ENCODE peak calls at places on chromosomes 6 and 20, in seven cellular contexts. One of them, this sample, is unnamed.

GRCh38 chr20:45867811-45868176 is 10.4 kb downstream of the ZSWIM3 start:
- DNase-seq in KG1: no peak
- DNase-seq in C1 segment of cervical spinal cord: no peak
- DNase-seq in fibroblast of mammary gland: peak; percentile 47
- DNase-seq in activated CD8-positive, alpha-beta T cell treated with anti-CD3 and anti-CD28 coated beads, Interleukin-2, amount 10 ng/mL, durations not matched to agents 7 days and 5 days: no peak
- DNase-seq in GM10248: no peak
- DNase-seq in substantia nigra: no peak
- DNase-seq in this sample: no peak

GRCh38 chr20:20561172-20561571 is 151.3 kb downstream of the RALGAPA2 start:
- DNase-seq in substantia nigra: no peak
- DNase-seq in activated CD8-positive, alpha-beta T cell treated with anti-CD3 and anti-CD28 coated beads, Interleukin-2, amount 10 ng/mL, durations not matched to agents 7 days and 5 days: no peak
- DNase-seq in KG1: no peak
- DNase-seq in fibroblast of mammary gland: no peak
- DNase-seq in C1 segment of cervical spinal cord: no peak
- DNase-seq in GM10248: no peak
- DNase-seq in this sample: no peak

GRCh38 chr6:116801971-116802370 is 26.9 kb downstream of the GPRC6A start:
- DNase-seq in activated CD8-positive, alpha-beta T cell treated with anti-CD3 and anti-CD28 coated beads, Interleukin-2, amount 10 ng/mL, durations not matched to agents 7 days and 5 days: no peak
- DNase-seq in substantia nigra: no peak
- DNase-seq in C1 segment of cervical spinal cord: no peak
- DNase-seq in GM10248: no peak
- DNase-seq in KG1: no peak
- DNase-seq in fibroblast of mammary gland: no peak
- DNase-seq in this sample: no peak

GRCh38 chr6:30814137-30815084 is 69.9 kb upstream of the DDR1 start:
- DNase-seq in KG1: no peak
- DNase-seq in activated CD8-positive, alpha-beta T cell treated with anti-CD3 and anti-CD28 coated beads, Interleukin-2, amount 10 ng/mL, durations not matched to agents 7 days and 5 days: peak; percentile 62
- DNase-seq in substantia nigra: no peak
- DNase-seq in C1 segment of cervical spinal cord: no peak
- DNase-seq in GM10248: no peak
- DNase-seq in fibroblast of mammary gland: peak; percentile 78
- DNase-seq in this sample: no peak

GRCh38 chr6:52598123-52598823 is 21.4 kb upstream of the TRAM2 start:
- DNase-seq in KG1: no peak
- DNase-seq in GM10248: no peak
- DNase-seq in activated CD8-positive, alpha-beta T cell treated with anti-CD3 and anti-CD28 coated beads, Interleukin-2, amount 10 ng/mL, durations not matched to agents 7 days and 5 days: peak; percentile 50
- DNase-seq in fibroblast of mammary gland: peak; percentile 86
- DNase-seq in substantia nigra: peak; percentile 32
- DNase-seq in C1 segment of cervical spinal cord: peak; percentile 27
- DNase-seq in this sample: no peak

GRCh38 chr6:122649701-122650100 is 39.5 kb downstream of the PKIB start:
- DNase-seq in C1 segment of cervical spinal cord: no peak
- DNase-seq in GM10248: no peak
- DNase-seq in KG1: no peak
- DNase-seq in fibroblast of mammary gland: peak; percentile 61
- DNase-seq in activated CD8-positive, alpha-beta T cell treated with anti-CD3 and anti-CD28 coated beads, Interleukin-2, amount 10 ng/mL, durations not matched to agents 7 days and 5 days: no peak
- DNase-seq in substantia nigra: no peak
- DNase-seq in this sample: no peak

GRCh38 chr20:8535403-8536003 is 403.4 kb downstream of the PLCB1 start:
- DNase-seq in substantia nigra: no peak
- DNase-seq in C1 segment of cervical spinal cord: no peak
- DNase-seq in GM10248: no peak
- DNase-seq in KG1: no peak
- DNase-seq in fibroblast of mammary gland: peak; percentile 20
- DNase-seq in activated CD8-positive, alpha-beta T cell treated with anti-CD3 and anti-CD28 coated beads, Interleukin-2, amount 10 ng/mL, durations not matched to agents 7 days and 5 days: no peak
- DNase-seq in this sample: no peak

GRCh38 chr20:45781391-45781931 is 10.2 kb downstream of the WFDC3 start:
- DNase-seq in fibroblast of mammary gland: peak; percentile 97
- DNase-seq in C1 segment of cervical spinal cord: no peak
- DNase-seq in GM10248: no peak
- DNase-seq in substantia nigra: no peak
- DNase-seq in activated CD8-positive, alpha-beta T cell treated with anti-CD3 and anti-CD28 coated beads, Interleukin-2, amount 10 ng/mL, durations not matched to agents 7 days and 5 days: no peak
- DNase-seq in KG1: no peak
- DNase-seq in this sample: no peak

GRCh38 chr6:380234-381218 is 11.0 kb upstream of the IRF4 start:
- DNase-seq in C1 segment of cervical spinal cord: no peak
- DNase-seq in activated CD8-positive, alpha-beta T cell treated with anti-CD3 and anti-CD28 coated beads, Interleukin-2, amount 10 ng/mL, durations not matched to agents 7 days and 5 days: no peak
- DNase-seq in substantia nigra: no peak
- DNase-seq in fibroblast of mammary gland: no peak
- DNase-seq in KG1: no peak
- DNase-seq in GM10248: no peak
- DNase-seq in this sample: no peak

GRCh38 chr6:37594895-37595294 is 95.2 kb upstream of the CCDC167 start:
- DNase-seq in substantia nigra: no peak
- DNase-seq in fibroblast of mammary gland: no peak
- DNase-seq in KG1: no peak
- DNase-seq in GM10248: no peak
- DNase-seq in activated CD8-positive, alpha-beta T cell treated with anti-CD3 and anti-CD28 coated beads, Interleukin-2, amount 10 ng/mL, durations not matched to agents 7 days and 5 days: no peak
- DNase-seq in C1 segment of cervical spinal cord: no peak
- DNase-seq in this sample: no peak

GRCh38 chr6:54073487-54073886 is 37.8 kb upstream of the MLIP start:
- DNase-seq in C1 segment of cervical spinal cord: no peak
- DNase-seq in substantia nigra: no peak
- DNase-seq in activated CD8-positive, alpha-beta T cell treated with anti-CD3 and anti-CD28 coated beads, Interleukin-2, amount 10 ng/mL, durations not matched to agents 7 days and 5 days: no peak
- DNase-seq in fibroblast of mammary gland: no peak
- DNase-seq in GM10248: no peak
- DNase-seq in KG1: no peak
- DNase-seq in this sample: no peak

GRCh38 chr6:55886185-55886836 is 10.9 kb upstream of the BMP5 start:
- DNase-seq in C1 segment of cervical spinal cord: no peak
- DNase-seq in GM10248: no peak
- DNase-seq in activated CD8-positive, alpha-beta T cell treated with anti-CD3 and anti-CD28 coated beads, Interleukin-2, amount 10 ng/mL, durations not matched to agents 7 days and 5 days: no peak
- DNase-seq in substantia nigra: no peak
- DNase-seq in fibroblast of mammary gland: peak; percentile 43
- DNase-seq in KG1: no peak
- DNase-seq in this sample: no peak

GRCh38 chr6:138371720-138372119 is 6.0 kb upstream of the SMIM28 start:
- DNase-seq in activated CD8-positive, alpha-beta T cell treated with anti-CD3 and anti-CD28 coated beads, Interleukin-2, amount 10 ng/mL, durations not matched to agents 7 days and 5 days: no peak
- DNase-seq in fibroblast of mammary gland: peak; percentile 32
- DNase-seq in GM10248: no peak
- DNase-seq in KG1: no peak
- DNase-seq in C1 segment of cervical spinal cord: no peak
- DNase-seq in substantia nigra: no peak
- DNase-seq in this sample: no peak

GRCh38 chr6:25681848-25682247 is 29.8 kb downstream of the SCGN start:
- DNase-seq in activated CD8-positive, alpha-beta T cell treated with anti-CD3 and anti-CD28 coated beads, Interleukin-2, amount 10 ng/mL, durations not matched to agents 7 days and 5 days: no peak
- DNase-seq in C1 segment of cervical spinal cord: no peak
- DNase-seq in GM10248: no peak
- DNase-seq in fibroblast of mammary gland: no peak
- DNase-seq in substantia nigra: no peak
- DNase-seq in KG1: no peak
- DNase-seq in this sample: no peak

GRCh38 chr6:82072113-82072512 is 175.4 kb downstream of the IBTK start:
- DNase-seq in KG1: no peak
- DNase-seq in C1 segment of cervical spinal cord: no peak
- DNase-seq in fibroblast of mammary gland: no peak
- DNase-seq in substantia nigra: no peak
- DNase-seq in GM10248: no peak
- DNase-seq in activated CD8-positive, alpha-beta T cell treated with anti-CD3 and anti-CD28 coated beads, Interleukin-2, amount 10 ng/mL, durations not matched to agents 7 days and 5 days: no peak
- DNase-seq in this sample: no peak

GRCh38 chr20:38304845-38305447 is 990 bp downstream of the BPI start:
- DNase-seq in C1 segment of cervical spinal cord: no peak
- DNase-seq in GM10248: peak; percentile 47
- DNase-seq in KG1: no peak
- DNase-seq in substantia nigra: peak; percentile 44
- DNase-seq in fibroblast of mammary gland: peak; percentile 44
- DNase-seq in activated CD8-positive, alpha-beta T cell treated with anti-CD3 and anti-CD28 coated beads, Interleukin-2, amount 10 ng/mL, durations not matched to agents 7 days and 5 days: peak; percentile 36
- DNase-seq in this sample: no peak

GRCh38 chr6:44216677-44217331 is at the start of gene MYMX:
- DNase-seq in fibroblast of mammary gland: no peak
- DNase-seq in C1 segment of cervical spinal cord: no peak
- DNase-seq in GM10248: no peak
- DNase-seq in substantia nigra: no peak
- DNase-seq in KG1: no peak
- DNase-seq in activated CD8-positive, alpha-beta T cell treated with anti-CD3 and anti-CD28 coated beads, Interleukin-2, amount 10 ng/mL, durations not matched to agents 7 days and 5 days: no peak
- DNase-seq in this sample: no peak

GRCh38 chr6:166541876-166542579 is 44.5 kb downstream of the RAMACL start:
- DNase-seq in activated CD8-positive, alpha-beta T cell treated with anti-CD3 and anti-CD28 coated beads, Interleukin-2, amount 10 ng/mL, durations not matched to agents 7 days and 5 days: no peak
- DNase-seq in substantia nigra: no peak
- DNase-seq in KG1: no peak
- DNase-seq in fibroblast of mammary gland: no peak
- DNase-seq in GM10248: peak; percentile 44
- DNase-seq in C1 segment of cervical spinal cord: no peak
- DNase-seq in this sample: no peak

GRCh38 chr20:4053071-4053470 is 37.7 kb upstream of the RNF24 start:
- DNase-seq in fibroblast of mammary gland: no peak
- DNase-seq in GM10248: no peak
- DNase-seq in KG1: no peak
- DNase-seq in activated CD8-positive, alpha-beta T cell treated with anti-CD3 and anti-CD28 coated beads, Interleukin-2, amount 10 ng/mL, durations not matched to agents 7 days and 5 days: no peak
- DNase-seq in substantia nigra: no peak
- DNase-seq in C1 segment of cervical spinal cord: no peak
- DNase-seq in this sample: no peak

GRCh38 chr6:146090474-146090873 is 61.6 kb downstream of the GRM1 start:
- DNase-seq in KG1: no peak
- DNase-seq in GM10248: no peak
- DNase-seq in activated CD8-positive, alpha-beta T cell treated with anti-CD3 and anti-CD28 coated beads, Interleukin-2, amount 10 ng/mL, durations not matched to agents 7 days and 5 days: no peak
- DNase-seq in fibroblast of mammary gland: peak; percentile 3
- DNase-seq in C1 segment of cervical spinal cord: no peak
- DNase-seq in substantia nigra: no peak
- DNase-seq in this sample: no peak

GRCh38 chr20:44615876-44616603 is 33.7 kb downstream of the PKIG start:
- DNase-seq in activated CD8-positive, alpha-beta T cell treated with anti-CD3 and anti-CD28 coated beads, Interleukin-2, amount 10 ng/mL, durations not matched to agents 7 days and 5 days: no peak
- DNase-seq in GM10248: no peak
- DNase-seq in C1 segment of cervical spinal cord: peak; percentile 77
- DNase-seq in substantia nigra: peak; percentile 86
- DNase-seq in KG1: no peak
- DNase-seq in fibroblast of mammary gland: no peak
- DNase-seq in this sample: peak; percentile 81

GRCh38 chr6:11851405-11851804 is 72.8 kb upstream of the ADTRP start:
- DNase-seq in fibroblast of mammary gland: peak; percentile 96
- DNase-seq in activated CD8-positive, alpha-beta T cell treated with anti-CD3 and anti-CD28 coated beads, Interleukin-2, amount 10 ng/mL, durations not matched to agents 7 days and 5 days: no peak
- DNase-seq in substantia nigra: no peak
- DNase-seq in KG1: no peak
- DNase-seq in GM10248: no peak
- DNase-seq in C1 segment of cervical spinal cord: no peak
- DNase-seq in this sample: no peak

GRCh38 chr20:17640875-17641378 is 41.1 kb downstream of the RRBP1 start:
- DNase-seq in KG1: no peak
- DNase-seq in substantia nigra: no peak
- DNase-seq in activated CD8-positive, alpha-beta T cell treated with anti-CD3 and anti-CD28 coated beads, Interleukin-2, amount 10 ng/mL, durations not matched to agents 7 days and 5 days: no peak
- DNase-seq in fibroblast of mammary gland: no peak
- DNase-seq in GM10248: no peak
- DNase-seq in C1 segment of cervical spinal cord: no peak
- DNase-seq in this sample: no peak

GRCh38 chr6:117167520-117168271 is 97.7 kb upstream of the VGLL2 start:
- DNase-seq in C1 segment of cervical spinal cord: no peak
- DNase-seq in activated CD8-positive, alpha-beta T cell treated with anti-CD3 and anti-CD28 coated beads, Interleukin-2, amount 10 ng/mL, durations not matched to agents 7 days and 5 days: no peak
- DNase-seq in substantia nigra: no peak
- DNase-seq in KG1: no peak
- DNase-seq in fibroblast of mammary gland: no peak
- DNase-seq in GM10248: no peak
- DNase-seq in this sample: no peak

GRCh38 chr6:9224539-9224938 is 789.2 kb upstream of the SLC35B3 start:
- DNase-seq in activated CD8-positive, alpha-beta T cell treated with anti-CD3 and anti-CD28 coated beads, Interleukin-2, amount 10 ng/mL, durations not matched to agents 7 days and 5 days: no peak
- DNase-seq in KG1: no peak
- DNase-seq in fibroblast of mammary gland: no peak
- DNase-seq in C1 segment of cervical spinal cord: no peak
- DNase-seq in GM10248: no peak
- DNase-seq in substantia nigra: no peak
- DNase-seq in this sample: no peak

GRCh38 chr6:34709386-34709785 is 12.8 kb upstream of the ILRUN start:
- DNase-seq in fibroblast of mammary gland: peak; percentile 83
- DNase-seq in substantia nigra: peak; percentile 76
- DNase-seq in GM10248: no peak
- DNase-seq in C1 segment of cervical spinal cord: peak; percentile 51
- DNase-seq in activated CD8-positive, alpha-beta T cell treated with anti-CD3 and anti-CD28 coated beads, Interleukin-2, amount 10 ng/mL, durations not matched to agents 7 days and 5 days: no peak
- DNase-seq in KG1: no peak
- DNase-seq in this sample: no peak

GRCh38 chr20:24160563-24161355 is 172.2 kb upstream of the GGTLC1 start:
- DNase-seq in C1 segment of cervical spinal cord: peak; percentile 8
- DNase-seq in substantia nigra: peak; percentile 59
- DNase-seq in activated CD8-positive, alpha-beta T cell treated with anti-CD3 and anti-CD28 coated beads, Interleukin-2, amount 10 ng/mL, durations not matched to agents 7 days and 5 days: peak; percentile 35
- DNase-seq in KG1: peak; percentile 4
- DNase-seq in GM10248: no peak
- DNase-seq in fibroblast of mammary gland: peak; percentile 61
- DNase-seq in this sample: peak; percentile 20

GRCh38 chr6:96792791-96793190 is 44.5 kb downstream of the GPR63 start:
- DNase-seq in fibroblast of mammary gland: no peak
- DNase-seq in activated CD8-positive, alpha-beta T cell treated with anti-CD3 and anti-CD28 coated beads, Interleukin-2, amount 10 ng/mL, durations not matched to agents 7 days and 5 days: no peak
- DNase-seq in C1 segment of cervical spinal cord: no peak
- DNase-seq in substantia nigra: no peak
- DNase-seq in GM10248: no peak
- DNase-seq in KG1: no peak
- DNase-seq in this sample: no peak